ENCODE peak calls at places on chromosomes 5 and 9, in nine cellular contexts. One of them, this sample, is unnamed.

GRCh38 chr9:87184956-87185642 is 237.8 kb upstream of the GAS1 start:
- DNase-seq in BJ: peak
- DNase-seq in endodermal cell: no peak
- DNase-seq in upper lobe of right lung: no peak
- DNase-seq in HFF-Myc: no peak
- DNase-seq in heart right ventricle: no peak
- DNase-seq in AG09319: no peak
- DNase-seq in tibial nerve: no peak
- DNase-seq in cardiac muscle cell: no peak
- DNase-seq in this sample: no peak

GRCh38 chr5:170338933-170339779 is 41.6 kb upstream of the LCP2 start:
- DNase-seq in BJ: no peak
- DNase-seq in endodermal cell: peak
- DNase-seq in upper lobe of right lung: no peak
- DNase-seq in HFF-Myc: no peak
- DNase-seq in heart right ventricle: no peak
- DNase-seq in AG09319: no peak
- DNase-seq in tibial nerve: no peak
- DNase-seq in cardiac muscle cell: no peak
- DNase-seq in this sample: peak

GRCh38 chr5:151243127-151243526 is 9.9 kb upstream of the GM2A start:
- DNase-seq in BJ: no peak
- DNase-seq in endodermal cell: no peak
- DNase-seq in upper lobe of right lung: no peak
- DNase-seq in HFF-Myc: no peak
- DNase-seq in heart right ventricle: no peak
- DNase-seq in AG09319: no peak
- DNase-seq in tibial nerve: no peak
- DNase-seq in cardiac muscle cell: no peak
- DNase-seq in this sample: no peak

GRCh38 chr5:88833371-88834107 is 49.4 kb downstream of the MEF2C start:
- DNase-seq in BJ: no peak
- DNase-seq in endodermal cell: no peak
- DNase-seq in upper lobe of right lung: no peak
- DNase-seq in HFF-Myc: no peak
- DNase-seq in heart right ventricle: peak
- DNase-seq in AG09319: peak
- DNase-seq in tibial nerve: no peak
- DNase-seq in cardiac muscle cell: peak
- DNase-seq in this sample: peak

GRCh38 chr5:96297867-96298266 is 135.2 kb downstream of the PCSK1 start:
- DNase-seq in BJ: peak
- DNase-seq in endodermal cell: no peak
- DNase-seq in upper lobe of right lung: no peak
- DNase-seq in HFF-Myc: peak
- DNase-seq in heart right ventricle: no peak
- DNase-seq in AG09319: peak
- DNase-seq in tibial nerve: no peak
- DNase-seq in cardiac muscle cell: no peak
- DNase-seq in this sample: no peak

GRCh38 chr5:172219296-172219695 is 25.3 kb downstream of the EFCAB9 start:
- DNase-seq in BJ: no peak
- DNase-seq in endodermal cell: no peak
- DNase-seq in upper lobe of right lung: no peak
- DNase-seq in HFF-Myc: no peak
- DNase-seq in heart right ventricle: no peak
- DNase-seq in AG09319: no peak
- DNase-seq in tibial nerve: no peak
- DNase-seq in cardiac muscle cell: no peak
- DNase-seq in this sample: no peak

GRCh38 chr9:805151-805550 is 36.3 kb upstream of the DMRT1 start:
- DNase-seq in BJ: no peak
- DNase-seq in endodermal cell: no peak
- DNase-seq in upper lobe of right lung: no peak
- DNase-seq in HFF-Myc: no peak
- DNase-seq in heart right ventricle: no peak
- DNase-seq in AG09319: no peak
- DNase-seq in tibial nerve: no peak
- DNase-seq in cardiac muscle cell: no peak
- DNase-seq in this sample: no peak

GRCh38 chr9:93205045-93205768 is 21.3 kb downstream of the WNK2 start:
- DNase-seq in BJ: no peak
- DNase-seq in endodermal cell: no peak
- DNase-seq in upper lobe of right lung: peak
- DNase-seq in HFF-Myc: no peak
- DNase-seq in heart right ventricle: peak
- DNase-seq in AG09319: no peak
- DNase-seq in tibial nerve: no peak
- DNase-seq in cardiac muscle cell: peak
- DNase-seq in this sample: peak

GRCh38 chr9:20945269-20945668 is 86.2 kb downstream of the HACD4 start:
- DNase-seq in BJ: no peak
- DNase-seq in endodermal cell: no peak
- DNase-seq in upper lobe of right lung: no peak
- DNase-seq in HFF-Myc: no peak
- DNase-seq in heart right ventricle: no peak
- DNase-seq in AG09319: no peak
- DNase-seq in tibial nerve: no peak
- DNase-seq in cardiac muscle cell: no peak
- DNase-seq in this sample: no peak

GRCh38 chr9:93622725-93623124 is 46.3 kb downstream of the PHF2 start:
- DNase-seq in BJ: no peak
- DNase-seq in endodermal cell: no peak
- DNase-seq in upper lobe of right lung: no peak
- DNase-seq in HFF-Myc: no peak
- DNase-seq in heart right ventricle: no peak
- DNase-seq in AG09319: no peak
- DNase-seq in tibial nerve: no peak
- DNase-seq in cardiac muscle cell: no peak
- DNase-seq in this sample: no peak

GRCh38 chr9:113573303-113573958 is 109.9 kb downstream of the RGS3 start:
- DNase-seq in BJ: no peak
- DNase-seq in endodermal cell: peak
- DNase-seq in upper lobe of right lung: peak
- DNase-seq in HFF-Myc: no peak
- DNase-seq in heart right ventricle: no peak
- DNase-seq in AG09319: no peak
- DNase-seq in tibial nerve: no peak
- DNase-seq in cardiac muscle cell: no peak
- DNase-seq in this sample: no peak

GRCh38 chr9:127968046-127968445 is 12.7 kb downstream of the EEIG1 start:
- DNase-seq in BJ: no peak
- DNase-seq in endodermal cell: no peak
- DNase-seq in upper lobe of right lung: no peak
- DNase-seq in HFF-Myc: no peak
- DNase-seq in heart right ventricle: no peak
- DNase-seq in AG09319: no peak
- DNase-seq in tibial nerve: no peak
- DNase-seq in cardiac muscle cell: no peak
- DNase-seq in this sample: peak

GRCh38 chr9:69471433-69471832 is 146.4 kb downstream of the ENTREP1 start:
- DNase-seq in BJ: no peak
- DNase-seq in endodermal cell: no peak
- DNase-seq in upper lobe of right lung: no peak
- DNase-seq in HFF-Myc: no peak
- DNase-seq in heart right ventricle: no peak
- DNase-seq in AG09319: no peak
- DNase-seq in tibial nerve: no peak
- DNase-seq in cardiac muscle cell: no peak
- DNase-seq in this sample: no peak

GRCh38 chr5:39213437-39214207 is 5.7 kb downstream of the FYB1 start:
- DNase-seq in BJ: no peak
- DNase-seq in endodermal cell: no peak
- DNase-seq in upper lobe of right lung: no peak
- DNase-seq in HFF-Myc: no peak
- DNase-seq in heart right ventricle: no peak
- DNase-seq in AG09319: no peak
- DNase-seq in tibial nerve: no peak
- DNase-seq in cardiac muscle cell: no peak
- DNase-seq in this sample: peak

GRCh38 chr9:14127656-14128055 is 186.3 kb downstream of the NFIB start:
- DNase-seq in BJ: no peak
- DNase-seq in endodermal cell: no peak
- DNase-seq in upper lobe of right lung: no peak
- DNase-seq in HFF-Myc: no peak
- DNase-seq in heart right ventricle: no peak
- DNase-seq in AG09319: no peak
- DNase-seq in tibial nerve: no peak
- DNase-seq in cardiac muscle cell: no peak
- DNase-seq in this sample: no peak

GRCh38 chr9:131310833-131311554 is 21.5 kb downstream of the PLPP7 start:
- DNase-seq in BJ: no peak
- DNase-seq in endodermal cell: peak
- DNase-seq in upper lobe of right lung: no peak
- DNase-seq in HFF-Myc: no peak
- DNase-seq in heart right ventricle: peak
- DNase-seq in AG09319: no peak
- DNase-seq in tibial nerve: no peak
- DNase-seq in cardiac muscle cell: no peak
- DNase-seq in this sample: peak

GRCh38 chr5:112159435-112159834 is 259.6 kb downstream of the EPB41L4A start:
- DNase-seq in BJ: no peak
- DNase-seq in endodermal cell: no peak
- DNase-seq in upper lobe of right lung: no peak
- DNase-seq in HFF-Myc: no peak
- DNase-seq in heart right ventricle: peak
- DNase-seq in AG09319: no peak
- DNase-seq in tibial nerve: no peak
- DNase-seq in cardiac muscle cell: peak
- DNase-seq in this sample: no peak

GRCh38 chr5:72146056-72146455 is 38.8 kb downstream of the MAP1B start:
- DNase-seq in BJ: no peak
- DNase-seq in endodermal cell: no peak
- DNase-seq in upper lobe of right lung: no peak
- DNase-seq in HFF-Myc: no peak
- DNase-seq in heart right ventricle: no peak
- DNase-seq in AG09319: no peak
- DNase-seq in tibial nerve: no peak
- DNase-seq in cardiac muscle cell: no peak
- DNase-seq in this sample: no peak

GRCh38 chr9:104304925-104305324 is 199.1 kb upstream of the OR13F1 start:
- DNase-seq in BJ: no peak
- DNase-seq in endodermal cell: peak
- DNase-seq in upper lobe of right lung: no peak
- DNase-seq in HFF-Myc: no peak
- DNase-seq in heart right ventricle: no peak
- DNase-seq in AG09319: no peak
- DNase-seq in tibial nerve: no peak
- DNase-seq in cardiac muscle cell: no peak
- DNase-seq in this sample: no peak
- TF ChIP-seq CTCF in BJ: no peak
- TF ChIP-seq CTCF in endodermal cell: no peak
- TF ChIP-seq CTCF in upper lobe of right lung: no peak
- TF ChIP-seq CTCF in HFF-Myc: no peak
- TF ChIP-seq CTCF in heart right ventricle: no peak
- TF ChIP-seq CTCF in AG09319: no peak
- TF ChIP-seq CTCF in tibial nerve: no peak
- TF ChIP-seq CTCF in cardiac muscle cell: no peak
- TF ChIP-seq CTCF in this sample: no peak

DNA sequence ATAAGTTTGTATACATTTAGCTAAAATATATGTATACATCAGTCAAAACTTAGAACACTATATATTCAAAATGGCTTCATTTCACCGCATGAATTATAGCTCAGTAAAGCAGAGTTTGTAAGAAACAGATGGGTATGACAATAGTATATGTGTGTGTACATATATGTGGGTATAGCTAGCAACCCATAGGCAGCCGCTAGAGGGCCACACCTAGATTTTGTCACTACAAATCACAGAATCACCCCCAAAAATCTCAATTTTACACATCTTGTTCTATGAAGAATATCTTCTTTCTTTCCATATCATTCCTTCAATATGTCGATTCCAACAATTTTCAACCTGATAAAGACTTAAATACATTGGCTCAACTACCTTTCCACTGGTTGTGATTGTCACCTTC is 357.8 kb upstream of the CCNG1 start:
- DNase-seq in BJ: no peak
- DNase-seq in endodermal cell: peak
- DNase-seq in upper lobe of right lung: no peak
- DNase-seq in HFF-Myc: no peak
- DNase-seq in heart right ventricle: no peak
- DNase-seq in AG09319: no peak
- DNase-seq in tibial nerve: no peak
- DNase-seq in cardiac muscle cell: no peak
- DNase-seq in this sample: peak
- TF ChIP-seq CTCF in BJ: no peak
- TF ChIP-seq CTCF in endodermal cell: peak
- TF ChIP-seq CTCF in upper lobe of right lung: no peak
- TF ChIP-seq CTCF in HFF-Myc: peak
- TF ChIP-seq CTCF in heart right ventricle: no peak
- TF ChIP-seq CTCF in AG09319: no peak
- TF ChIP-seq CTCF in tibial nerve: no peak
- TF ChIP-seq CTCF in cardiac muscle cell: no peak
- TF ChIP-seq CTCF in this sample: no peak

DNA sequence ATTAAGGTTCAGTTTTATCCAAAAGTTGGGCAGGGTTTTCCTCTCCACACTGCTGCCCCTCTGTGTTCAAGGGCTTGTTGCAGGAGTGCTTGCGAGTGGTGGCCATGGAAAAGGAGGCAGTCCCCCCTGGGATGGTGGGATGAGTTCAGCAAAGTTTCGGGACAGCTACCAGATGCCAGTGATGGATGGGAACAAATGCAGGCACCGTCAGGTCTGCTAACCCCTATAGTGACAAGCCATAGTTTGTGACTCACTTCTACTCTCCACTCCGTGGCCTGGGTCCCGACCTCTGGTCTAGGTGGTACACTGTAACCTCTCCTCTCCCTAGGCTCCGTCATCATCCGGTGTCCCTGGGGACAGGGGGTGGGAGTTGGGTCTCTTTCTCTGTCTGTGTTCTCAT is 3.8 kb upstream of the RNF14 start:
- DNase-seq in BJ: no peak
- DNase-seq in endodermal cell: no peak
- DNase-seq in upper lobe of right lung: no peak
- DNase-seq in HFF-Myc: no peak
- DNase-seq in heart right ventricle: no peak
- DNase-seq in AG09319: no peak
- DNase-seq in tibial nerve: no peak
- DNase-seq in cardiac muscle cell: no peak
- DNase-seq in this sample: no peak
- TF ChIP-seq CTCF in BJ: no peak
- TF ChIP-seq CTCF in endodermal cell: no peak
- TF ChIP-seq CTCF in upper lobe of right lung: no peak
- TF ChIP-seq CTCF in HFF-Myc: no peak
- TF ChIP-seq CTCF in heart right ventricle: no peak
- TF ChIP-seq CTCF in AG09319: no peak
- TF ChIP-seq CTCF in tibial nerve: no peak
- TF ChIP-seq CTCF in cardiac muscle cell: no peak
- TF ChIP-seq CTCF in this sample: no peak

GRCh38 chr9:28770226-28770625 is 1196.9 kb upstream of the C9orf72 start:
- DNase-seq in BJ: no peak
- DNase-seq in endodermal cell: no peak
- DNase-seq in upper lobe of right lung: no peak
- DNase-seq in HFF-Myc: no peak
- DNase-seq in heart right ventricle: no peak
- DNase-seq in AG09319: no peak
- DNase-seq in tibial nerve: no peak
- DNase-seq in cardiac muscle cell: no peak
- DNase-seq in this sample: no peak

GRCh38 chr9:28774433-28775029 is 1201.2 kb upstream of the C9orf72 start:
- DNase-seq in BJ: no peak
- DNase-seq in endodermal cell: no peak
- DNase-seq in upper lobe of right lung: no peak
- DNase-seq in HFF-Myc: no peak
- DNase-seq in heart right ventricle: no peak
- DNase-seq in AG09319: no peak
- DNase-seq in tibial nerve: no peak
- DNase-seq in cardiac muscle cell: peak
- DNase-seq in this sample: no peak

GRCh38 chr9:28770827-28771226 is 1197.5 kb upstream of the C9orf72 start:
- DNase-seq in BJ: no peak
- DNase-seq in endodermal cell: no peak
- DNase-seq in upper lobe of right lung: no peak
- DNase-seq in HFF-Myc: no peak
- DNase-seq in heart right ventricle: no peak
- DNase-seq in AG09319: no peak
- DNase-seq in tibial nerve: no peak
- DNase-seq in cardiac muscle cell: no peak
- DNase-seq in this sample: no peak
- TF ChIP-seq CTCF in BJ: no peak
- TF ChIP-seq CTCF in endodermal cell: no peak
- TF ChIP-seq CTCF in upper lobe of right lung: no peak
- TF ChIP-seq CTCF in HFF-Myc: no peak
- TF ChIP-seq CTCF in heart right ventricle: no peak
- TF ChIP-seq CTCF in AG09319: no peak
- TF ChIP-seq CTCF in tibial nerve: no peak
- TF ChIP-seq CTCF in cardiac muscle cell: no peak
- TF ChIP-seq CTCF in this sample: no peak

This sample was measured in activated CD8-positive, alpha-beta T cell treated with anti-CD3 and anti-CD28 coated beads for 36 hours.